ENCODE peak calls at places on chromosomes 13 and 19, in five cellular contexts. One of them, this sample, is unnamed.

GRCh38 chr13:112645327-112645914 is 44.4 kb upstream of the ATP11A start:
- DNase-seq in suprapubic skin: no peak
- DNase-seq in H1: no peak
- DNase-seq in spleen: peak; percentile 35
- DNase-seq in GM12878: no peak
- DNase-seq in this sample: peak; percentile 34

GRCh38 chr19:4642625-4643024 is 3.3 kb downstream of the TNFAIP8L1 start:
- DNase-seq in H1: no peak
- DNase-seq in suprapubic skin: no peak
- DNase-seq in GM12878: no peak
- DNase-seq in spleen: no peak
- DNase-seq in this sample: no peak

GRCh38 chr13:86161257-86161656 is 362.0 kb upstream of the SLITRK6 start:
- DNase-seq in H1: no peak
- DNase-seq in spleen: no peak
- DNase-seq in GM12878: no peak
- DNase-seq in suprapubic skin: no peak
- DNase-seq in this sample: no peak

GRCh38 chr19:40198272-40198990 is 7.2 kb downstream of the MAP3K10 start:
- DNase-seq in spleen: no peak
- DNase-seq in H1: no peak
- DNase-seq in GM12878: no peak
- DNase-seq in suprapubic skin: no peak
- DNase-seq in this sample: no peak

GRCh38 chr13:38405216-38405615 is 55.6 kb downstream of the UFM1 start:
- DNase-seq in H1: no peak
- DNase-seq in spleen: no peak
- DNase-seq in suprapubic skin: no peak
- DNase-seq in GM12878: no peak
- DNase-seq in this sample: no peak

GRCh38 chr13:39536906-39537305 is 66.1 kb downstream of the LHFPL6 start:
- DNase-seq in GM12878: no peak
- DNase-seq in H1: no peak
- DNase-seq in suprapubic skin: no peak
- DNase-seq in spleen: no peak
- DNase-seq in this sample: no peak

GRCh38 chr13:44292545-44292944 is 81.1 kb upstream of the SERP2 start:
- DNase-seq in spleen: no peak
- DNase-seq in H1: no peak
- DNase-seq in GM12878: no peak
- DNase-seq in suprapubic skin: no peak
- DNase-seq in this sample: no peak

GRCh38 chr13:101570410-101570809 is 117.9 kb downstream of the ITGBL1 start:
- DNase-seq in spleen: no peak
- DNase-seq in H1: no peak
- DNase-seq in GM12878: no peak
- DNase-seq in suprapubic skin: no peak
- DNase-seq in this sample: no peak

GRCh38 chr13:85798999-85799646 is at the start of gene SLITRK6:
- DNase-seq in GM12878: no peak
- DNase-seq in H1: peak; percentile 17
- DNase-seq in suprapubic skin: no peak
- DNase-seq in spleen: no peak
- DNase-seq in this sample: no peak

GRCh38 chr19:39411832-39412099 is 703 bp upstream of the PLEKHG2 start:
- DNase-seq in suprapubic skin: peak; percentile 97
- DNase-seq in spleen: peak; percentile 94
- DNase-seq in GM12878: peak; percentile 89
- DNase-seq in H1: no peak
- DNase-seq in this sample: peak; percentile 94

GRCh38 chr13:41811588-41812021 is 149.3 kb downstream of the VWA8 start:
- DNase-seq in suprapubic skin: no peak
- DNase-seq in H1: no peak
- DNase-seq in spleen: no peak
- DNase-seq in GM12878: peak; percentile 56
- DNase-seq in this sample: no peak

GRCh38 chr19:4369109-4369887 is 25.9 kb downstream of the MPND start:
- DNase-seq in GM12878: peak; percentile 90
- DNase-seq in suprapubic skin: peak; percentile 82
- DNase-seq in H1: no peak
- DNase-seq in spleen: peak; percentile 92
- DNase-seq in this sample: peak; percentile 66

GRCh38 chr19:5106971-5107370 is 138.1 kb downstream of the KDM4B start:
- DNase-seq in GM12878: no peak
- DNase-seq in H1: no peak
- DNase-seq in spleen: no peak
- DNase-seq in suprapubic skin: no peak
- DNase-seq in this sample: no peak

GRCh38 chr13:26914624-26915023 is 154.0 kb upstream of the GPR12 start:
- DNase-seq in suprapubic skin: no peak
- DNase-seq in H1: no peak
- DNase-seq in spleen: no peak
- DNase-seq in GM12878: peak; percentile 9
- DNase-seq in this sample: no peak

GRCh38 chr13:99648905-99649304 is 147.6 kb downstream of the TM9SF2 start:
- DNase-seq in H1: no peak
- DNase-seq in GM12878: no peak
- DNase-seq in suprapubic skin: no peak
- DNase-seq in spleen: no peak
- DNase-seq in this sample: no peak

GRCh38 chr19:18746393-18747167 is 44.5 kb downstream of the COMP start:
- DNase-seq in H1: no peak
- DNase-seq in spleen: no peak
- DNase-seq in suprapubic skin: no peak
- DNase-seq in GM12878: no peak
- DNase-seq in this sample: no peak

GRCh38 chr13:40480915-40481525 is 185.4 kb downstream of the FOXO1 start:
- DNase-seq in spleen: no peak
- DNase-seq in H1: no peak
- DNase-seq in suprapubic skin: no peak
- DNase-seq in GM12878: no peak
- DNase-seq in this sample: no peak

GRCh38 chr13:47594833-47595232 is 406.2 kb downstream of the SUCLA2 start:
- DNase-seq in spleen: no peak
- DNase-seq in H1: peak; percentile 2
- DNase-seq in GM12878: no peak
- DNase-seq in suprapubic skin: no peak
- DNase-seq in this sample: no peak

GRCh38 chr13:62293081-62293480 is 877.4 kb upstream of the PCDH20 start:
- DNase-seq in H1: no peak
- DNase-seq in suprapubic skin: no peak
- DNase-seq in spleen: no peak
- DNase-seq in GM12878: no peak
- DNase-seq in this sample: no peak

GRCh38 chr13:110413311-110414040 is 106.4 kb downstream of the COL4A2 start:
- DNase-seq in spleen: no peak
- DNase-seq in H1: no peak
- DNase-seq in GM12878: no peak
- DNase-seq in suprapubic skin: no peak
- DNase-seq in this sample: no peak

GRCh38 chr13:110417537-110417908 is 110.4 kb downstream of the COL4A2 start:
- DNase-seq in suprapubic skin: no peak
- DNase-seq in GM12878: no peak
- DNase-seq in H1: no peak
- DNase-seq in spleen: no peak
- DNase-seq in this sample: no peak

GRCh38 chr13:110414283-110414682 is 107.2 kb downstream of the COL4A2 start:
- DNase-seq in GM12878: no peak
- DNase-seq in spleen: no peak
- DNase-seq in suprapubic skin: no peak
- DNase-seq in H1: no peak
- DNase-seq in this sample: peak; percentile 15

GRCh38 chr13:110415669-110416068 is 108.6 kb downstream of the COL4A2 start:
- DNase-seq in suprapubic skin: no peak
- DNase-seq in GM12878: no peak
- DNase-seq in H1: peak; percentile 15
- DNase-seq in spleen: no peak
- DNase-seq in this sample: no peak

GRCh38 chr13:110416131-110416584 is 109.1 kb downstream of the COL4A2 start:
- DNase-seq in spleen: no peak
- DNase-seq in H1: no peak
- DNase-seq in GM12878: no peak
- DNase-seq in suprapubic skin: no peak
- DNase-seq in this sample: no peak
- H3K27me3 ChIP-seq in spleen: no peaks in the 10 kb centered on the region
- H3K27me3 ChIP-seq in H1: no peaks in the 10 kb centered on the region
- H3K27me3 ChIP-seq in GM12878: no peaks in the 10 kb centered on the region
- H3K27me3 ChIP-seq in suprapubic skin: no peaks in the 10 kb centered on the region
- H3K27me3 ChIP-seq in this sample: no peaks in the 10 kb centered on the region

GRCh38 chr13:113862191-113862765 is 1.6 kb downstream of the GAS6 start:
- DNase-seq in suprapubic skin: peak; percentile 61
- DNase-seq in H1: no peak
- DNase-seq in spleen: no peak
- DNase-seq in GM12878: no peak
- DNase-seq in this sample: peak; percentile 24

GRCh38 chr13:113863511-113864302 is at the start of gene GAS6:
- DNase-seq in H1: no peak
- DNase-seq in spleen: no peak
- DNase-seq in suprapubic skin: peak; percentile 76
- DNase-seq in GM12878: no peak
- DNase-seq in this sample: peak; percentile 38

GRCh38 chr13:113861433-113862030 is 2.3 kb downstream of the GAS6 start:
- DNase-seq in GM12878: no peak
- DNase-seq in spleen: no peak
- DNase-seq in suprapubic skin: peak; percentile 65
- DNase-seq in H1: no peak
- DNase-seq in this sample: peak; percentile 48

GRCh38 chr13:113864303-113864890 is 521 bp upstream of the GAS6 start:
- DNase-seq in suprapubic skin: peak; percentile 51
- DNase-seq in spleen: no peak
- DNase-seq in GM12878: no peak
- DNase-seq in H1: no peak
- DNase-seq in this sample: peak; percentile 19

GRCh38 chr13:113862766-113863510 is 938 bp downstream of the GAS6 start:
- DNase-seq in spleen: no peak
- DNase-seq in suprapubic skin: peak; percentile 72
- DNase-seq in GM12878: no peak
- DNase-seq in H1: no peak
- DNase-seq in this sample: peak; percentile 72
- TF ChIP-seq POLR2AphosphoS5 in spleen: peak; percentile 48
- TF ChIP-seq POLR2AphosphoS5 in suprapubic skin: no peak
- TF ChIP-seq POLR2AphosphoS5 in GM12878: no peak
- TF ChIP-seq POLR2AphosphoS5 in H1: no peak
- TF ChIP-seq POLR2AphosphoS5 in this sample: no peak

GRCh38 chr13:71801165-71801564 is 65.8 kb downstream of the DACH1 start:
- DNase-seq in spleen: no peak
- DNase-seq in H1: no peak
- DNase-seq in GM12878: no peak
- DNase-seq in suprapubic skin: no peak
- DNase-seq in this sample: no peak
- H3K27me3 ChIP-seq in spleen: no peaks in the 10 kb centered on the region
- H3K27me3 ChIP-seq in H1: no peaks in the 10 kb centered on the region
- H3K27me3 ChIP-seq in GM12878: no peaks in the 10 kb centered on the region
- H3K27me3 ChIP-seq in suprapubic skin: no peaks in the 10 kb centered on the region
- H3K27me3 ChIP-seq in this sample: no peaks in the 10 kb centered on the region

GRCh38 chr19:45528744-45529453 is 21.6 kb downstream of the VASP start:
- DNase-seq in H1: peak; percentile 87
- DNase-seq in GM12878: no peak
- DNase-seq in spleen: no peak
- DNase-seq in suprapubic skin: no peak
- DNase-seq in this sample: peak; percentile 69

GRCh38 chr19:45527731-45528130 is 20.5 kb downstream of the VASP start:
- DNase-seq in H1: no peak
- DNase-seq in suprapubic skin: no peak
- DNase-seq in spleen: no peak
- DNase-seq in GM12878: no peak
- DNase-seq in this sample: no peak

GRCh38 chr19:45526971-45527370 is 19.7 kb downstream of the VASP start:
- DNase-seq in spleen: no peak
- DNase-seq in GM12878: no peak
- DNase-seq in suprapubic skin: no peak
- DNase-seq in H1: no peak
- DNase-seq in this sample: no peak

GRCh38 chr19:45526143-45526542 is 18.9 kb downstream of the VASP start:
- DNase-seq in suprapubic skin: no peak
- DNase-seq in spleen: no peak
- DNase-seq in H1: peak; percentile 61
- DNase-seq in GM12878: no peak
- DNase-seq in this sample: peak; percentile 65

DNA sequence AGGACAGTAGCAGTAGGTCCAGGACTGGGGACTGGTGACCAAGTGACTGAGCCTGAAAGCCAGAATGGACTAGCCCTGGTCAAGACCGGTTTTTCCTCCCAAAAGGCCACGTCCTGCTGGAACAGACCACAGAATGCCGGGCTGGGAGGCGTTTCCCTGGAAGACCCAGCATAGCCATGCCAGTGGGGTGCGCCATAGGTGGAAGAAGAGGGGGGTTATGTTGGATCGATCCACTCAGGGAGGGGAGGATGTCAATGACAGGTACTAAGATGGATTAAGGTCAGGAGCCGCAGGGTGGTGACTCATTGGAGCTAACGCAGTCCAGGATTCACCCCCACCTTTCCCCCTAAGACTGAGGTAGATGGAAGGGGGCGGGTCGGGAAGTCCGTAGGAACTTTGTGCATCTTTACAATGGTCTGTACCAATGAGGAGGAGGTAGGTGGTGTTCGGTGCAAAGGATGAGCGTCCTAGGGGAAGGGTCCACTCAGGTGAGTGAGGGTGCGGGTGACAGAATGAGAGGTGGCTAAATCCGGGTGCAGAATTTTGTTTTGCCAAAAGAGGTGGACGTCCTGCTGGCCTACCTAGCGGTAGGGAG is 21.0 kb downstream of the VASP start:
- DNase-seq in H1: peak; percentile 50
- DNase-seq in spleen: no peak
- DNase-seq in suprapubic skin: no peak
- DNase-seq in GM12878: no peak
- DNase-seq in this sample: no peak
- TF ChIP-seq POLR2AphosphoS5 in H1: peak; percentile 40
- TF ChIP-seq POLR2AphosphoS5 in spleen: peak; percentile 64
- TF ChIP-seq POLR2AphosphoS5 in suprapubic skin: peak; percentile 11
- TF ChIP-seq POLR2AphosphoS5 in GM12878: peak; percentile 67
- TF ChIP-seq POLR2AphosphoS5 in this sample: peak; percentile 5

GRCh38 chr19:15977193-15977592 is 28.4 kb downstream of the OR10H4 start:
- DNase-seq in suprapubic skin: no peak
- DNase-seq in GM12878: no peak
- DNase-seq in spleen: no peak
- DNase-seq in H1: no peak
- DNase-seq in this sample: no peak
- H3K27me3 ChIP-seq in suprapubic skin: peaks cover 45% of the 10 kb centered on the region
- H3K27me3 ChIP-seq in GM12878: no peaks in the 10 kb centered on the region
- H3K27me3 ChIP-seq in spleen: no peaks in the 10 kb centered on the region
- H3K27me3 ChIP-seq in H1: no peaks in the 10 kb centered on the region
- H3K27me3 ChIP-seq in this sample: peaks cover 36% of the 10 kb centered on the region

GRCh38 chr19:8585894-8586750 is 8.9 kb upstream of the MYO1F start:
- DNase-seq in GM12878: no peak
- DNase-seq in suprapubic skin: peak; percentile 74
- DNase-seq in H1: peak; percentile 64
- DNase-seq in spleen: peak; percentile 88
- DNase-seq in this sample: no peak
- TF ChIP-seq POLR2AphosphoS5 in GM12878: no peak
- TF ChIP-seq POLR2AphosphoS5 in suprapubic skin: no peak
- TF ChIP-seq POLR2AphosphoS5 in H1: peak; percentile 21
- TF ChIP-seq POLR2AphosphoS5 in spleen: no peak
- TF ChIP-seq POLR2AphosphoS5 in this sample: no peak

This sample was measured in breast epithelium.